ENCODE peak calls at places on chromosomes 7 and 10, in nine cellular contexts. C is NCI-H1048; G is GM18507; E is heart right ventricle; S is GM12891; V is SW480; W is effector CD4-positive, alpha-beta T cell; B is GM20000; A is RWPE2. J is an unnamed sample.

GRCh38 chr10:44333511-44333910 is 51.4 kb downstream of the CXCL12 start:
- DNase-seq in C (no peak), G (no peak), E (no peak), S (no peak), V (no peak), W (no peak), B (no peak), A (no peak), J (no peak)

GRCh38 chr10:100303724-100304319 is 17.3 kb upstream of the BLOC1S2 start:
- DNase-seq in C (no peak), G (no peak), E (no peak), S (no peak), V (peak), W (no peak), B (peak), A (no peak), J (no peak)

GRCh38 chr10:80201592-80202256 is 3.6 kb downstream of the ANXA11 start:
- DNase-seq in C (no peak), G (no peak), E (no peak), S (no peak), V (no peak), W (no peak), B (no peak), A (no peak), J (no peak)

GRCh38 chr7:106365252-106366005 is 80.6 kb upstream of the NAMPT start:
- DNase-seq in C (no peak), G (no peak), E (no peak), S (no peak), V (no peak), W (no peak), B (peak), A (no peak), J (peak)

GRCh38 chr7:21542891-21543527 is at the start of gene DNAH11:
- DNase-seq in C (no peak), G (no peak), E (peak), S (peak), V (no peak), W (no peak), B (peak), A (no peak), J (no peak)

GRCh38 chr7:584122-584465 is 64.4 kb upstream of the PDGFA start:
- DNase-seq in C (no peak), G (no peak), E (no peak), S (no peak), V (no peak), W (peak), B (no peak), A (no peak), J (no peak)

GRCh38 chr7:19339512-19339911 is 194.3 kb upstream of the FERD3L start:
- DNase-seq in C (no peak), G (no peak), E (no peak), S (no peak), V (no peak), W (no peak), B (no peak), A (no peak), J (no peak)

GRCh38 chr10:77208857-77209256 is 428.8 kb downstream of the KCNMA1 start:
- DNase-seq in C (no peak), G (no peak), E (no peak), S (no peak), V (no peak), W (no peak), B (no peak), A (no peak), J (no peak)

GRCh38 chr7:99359465-99360154 is 14.9 kb upstream of the ARPC1B start:
- DNase-seq in C (no peak), G (no peak), E (no peak), S (no peak), V (no peak), W (no peak), B (no peak), A (no peak), J (no peak)

GRCh38 chr10:77989081-77989724 is 40.1 kb downstream of the POLR3A start:
- DNase-seq in C (no peak), G (no peak), E (peak), S (no peak), V (no peak), W (no peak), B (no peak), A (no peak), J (no peak)

GRCh38 chr10:50417486-50417905 is 166.2 kb upstream of the ASAH2 start:
- DNase-seq in C (no peak), G (no peak), E (no peak), S (no peak), V (no peak), W (no peak), B (peak), A (no peak), J (no peak)

GRCh38 chr7:73894851-73895441 is 34.0 kb downstream of the TMEM270 start:
- DNase-seq in C (no peak), G (no peak), E (peak), S (no peak), V (no peak), W (no peak), B (no peak), A (peak), J (no peak)

GRCh38 chr10:133131754-133132710 is 28.0 kb upstream of the KNDC1 start:
- DNase-seq in C (no peak), G (no peak), E (no peak), S (no peak), V (no peak), W (no peak), B (no peak), A (peak), J (no peak)

GRCh38 chr10:77121829-77122228 is 515.8 kb downstream of the KCNMA1 start:
- DNase-seq in C (no peak), G (no peak), E (no peak), S (no peak), V (no peak), W (no peak), B (no peak), A (no peak), J (no peak)

GRCh38 chr10:62384057-62384446 is 9.9 kb downstream of the ZNF365 start:
- DNase-seq in C (no peak), G (no peak), E (no peak), S (no peak), V (peak), W (peak), B (no peak), A (peak), J (no peak)

GRCh38 chr10:75091173-75091572 is 20.3 kb upstream of the SAMD8 start:
- DNase-seq in C (peak), G (no peak), E (no peak), S (no peak), V (no peak), W (no peak), B (no peak), A (no peak), J (no peak)

GRCh38 chr10:68096913-68097509 is 12.3 kb upstream of the MYPN start:
- DNase-seq in C (peak), G (no peak), E (no peak), S (no peak), V (peak), W (no peak), B (no peak), A (peak), J (no peak)

GRCh38 chr10:83367036-83367435 is 772.3 kb upstream of the GHITM start:
- DNase-seq in C (no peak), G (no peak), E (no peak), S (no peak), V (no peak), W (no peak), B (no peak), A (no peak), J (no peak)

GRCh38 chr7:20993693-20994092 is 207.0 kb upstream of the SP8 start:
- DNase-seq in C (no peak), G (no peak), E (no peak), S (no peak), V (no peak), W (no peak), B (no peak), A (no peak), J (no peak)

GRCh38 chr7:4436361-4436899 is 245.7 kb upstream of the FOXK1 start:
- DNase-seq in C (no peak), G (no peak), E (no peak), S (no peak), V (no peak), W (no peak), B (no peak), A (no peak), J (no peak)

GRCh38 chr7:41628926-41629325 is 74.0 kb downstream of the INHBA start:
- DNase-seq in C (no peak), G (no peak), E (no peak), S (no peak), V (no peak), W (no peak), B (no peak), A (no peak), J (no peak)

GRCh38 chr10:90860790-90861189 is 3.0 kb upstream of the HTR7 start:
- DNase-seq in C (no peak), G (no peak), E (no peak), S (no peak), V (no peak), W (no peak), B (no peak), A (no peak), J (no peak)

GRCh38 chr10:36247478-36247877 is 605.4 kb upstream of the FZD8 start:
- DNase-seq in C (no peak), G (no peak), E (no peak), S (no peak), V (no peak), W (no peak), B (no peak), A (no peak), J (no peak)

GRCh38 chr7:27200761-27201230 is 905 bp upstream of the HOXA13 start:
- DNase-seq in C (no peak), G (no peak), E (no peak), S (no peak), V (no peak), W (no peak), B (no peak), A (no peak), J (no peak)

GRCh38 chr7:135403302-135403701 is 106.6 kb downstream of the CNOT4 start:
- DNase-seq in C (no peak), G (no peak), E (no peak), S (no peak), V (no peak), W (no peak), B (no peak), A (no peak), J (no peak)

GRCh38 chr7:30984359-30985107 is 20.8 kb downstream of the GHRHR start:
- DNase-seq in C (no peak), G (no peak), E (no peak), S (no peak), V (peak), W (no peak), B (no peak), A (no peak), J (no peak)

GRCh38 chr10:85048644-85049043 is 720.3 kb downstream of the CCSER2 start:
- DNase-seq in C (no peak), G (no peak), E (no peak), S (no peak), V (no peak), W (no peak), B (no peak), A (no peak), J (no peak)

GRCh38 chr10:132548106-132548823 is 10.7 kb downstream of the INPP5A start:
- DNase-seq in C (no peak), G (no peak), E (no peak), S (no peak), V (no peak), W (no peak), B (peak), A (no peak), J (no peak)

GRCh38 chr7:82593780-82594179 is 150.2 kb upstream of the CACNA2D1 start:
- DNase-seq in C (no peak), G (no peak), E (no peak), S (no peak), V (peak), W (no peak), B (no peak), A (no peak), J (no peak)

GRCh38 chr10:59033622-59034021 is 142.8 kb upstream of the PHYHIPL start:
- DNase-seq in C (no peak), G (no peak), E (no peak), S (no peak), V (no peak), W (no peak), B (no peak), A (no peak), J (no peak)

GRCh38 chr10:121880842-121881423 is 46.9 kb downstream of the ATE1 start:
- DNase-seq in C (no peak), G (no peak), E (no peak), S (no peak), V (no peak), W (no peak), B (peak), A (no peak), J (no peak)

GRCh38 chr10:71621263-71621751 is 98.3 kb downstream of the C10orf105 start:
- DNase-seq in C (no peak), G (no peak), E (no peak), S (no peak), V (no peak), W (no peak), B (no peak), A (no peak), J (no peak)

GRCh38 chr7:9201928-9202327 is 768.5 kb downstream of the NXPH1 start:
- DNase-seq in C (no peak), G (no peak), E (no peak), S (no peak), V (no peak), W (no peak), B (no peak), A (no peak), J (no peak)

GRCh38 chr7:127512587-127512986 is 72.8 kb downstream of the GCC1 start:
- DNase-seq in C (no peak), G (no peak), E (no peak), S (no peak), V (no peak), W (no peak), B (no peak), A (no peak), J (no peak)

GRCh38 chr7:92576296-92576695 is 13.9 kb downstream of the FAM133B start:
- DNase-seq in C (no peak), G (no peak), E (no peak), S (no peak), V (no peak), W (no peak), B (no peak), A (no peak), J (no peak)

GRCh38 chr10:7511612-7512011 is 100.8 kb upstream of the SFMBT2 start:
- DNase-seq in C (no peak), G (no peak), E (no peak), S (no peak), V (no peak), W (no peak), B (no peak), A (no peak), J (no peak)

GRCh38 chr7:95213809-95214492 is 110.4 kb downstream of the PON1 start:
- DNase-seq in C (no peak), G (no peak), E (peak), S (no peak), V (no peak), W (no peak), B (no peak), A (no peak), J (no peak)